ENCODE peak calls at places on chromosome 1, in eight cellular contexts. R, W, P, T, U, N, H and K are unnamed samples.
A peak's percentile ranks its signal among the peaks of the same experiment; 100 is the strongest.

GRCh38 chr1:63643926-63644325 is 50.7 kb downstream of the PGM1 start:
- DNase-seq in P (peak; percentile 56), H (no peak), W (no peak), R (no peak), T (peak; percentile 57), U (peak; percentile 12), N (peak; percentile 63), K (peak; percentile 56)

GRCh38 chr1:233025156-233025555 is 74.7 kb downstream of the NTPCR start:
- DNase-seq in P (peak; percentile 61), W (no peak), N (peak; percentile 66), U (no peak), R (no peak), H (peak; percentile 30), T (peak; percentile 48), K (peak; percentile 25)

GRCh38 chr1:246306415-246307037 is 200.6 kb downstream of the SMYD3 start:
- DNase-seq in T (no peak), N (peak; percentile 54), R (no peak), H (no peak), W (no peak), P (no peak), U (no peak), K (peak; percentile 32)

GRCh38 chr1:58841455-58841854 is 57.6 kb upstream of the JUN start:
- DNase-seq in U (no peak), T (no peak), P (no peak), N (peak; percentile 73), W (no peak), H (no peak), R (no peak), K (no peak)

GRCh38 chr1:22210636-22211035 is 67.7 kb upstream of the WNT4 start:
- DNase-seq in W (no peak), N (no peak), P (no peak), T (no peak), R (no peak), U (no peak), H (no peak), K (no peak)

GRCh38 chr1:157773723-157774350 is 3.1 kb downstream of the FCRL2 start:
- DNase-seq in P (no peak), W (no peak), R (no peak), H (peak; percentile 59), U (no peak), T (no peak), N (peak; percentile 73), K (peak; percentile 5)

GRCh38 chr1:87902830-87903614 is 574.3 kb downstream of the LMO4 start:
- DNase-seq in U (no peak), N (peak; percentile 92), H (no peak), T (peak; percentile 15), R (no peak), W (no peak), P (no peak), K (no peak)

GRCh38 chr1:202144510-202145324 is at the start of gene ARL8A:
- DNase-seq in H (peak; percentile 87), R (peak; percentile 70), T (peak; percentile 34), W (no peak), U (no peak), P (peak; percentile 85), N (peak; percentile 85), K (peak; percentile 51)

GRCh38 chr1:156705321-156705917 is at the start of gene CRABP2:
- DNase-seq in R (no peak), P (peak; percentile 39), T (no peak), U (no peak), N (peak; percentile 74), W (no peak), H (no peak), K (peak; percentile 79)

GRCh38 chr1:36305915-36306209 is 306 bp upstream of the SH3D21 start:
- DNase-seq in H (no peak), R (no peak), P (no peak), T (no peak), N (no peak), U (no peak), W (no peak), K (no peak)

GRCh38 chr1:244665771-244666217 is 12.9 kb downstream of the DESI2 start:
- DNase-seq in P (no peak), N (no peak), U (peak; percentile 43), T (no peak), R (no peak), H (no peak), W (no peak), K (no peak)

GRCh38 chr1:98940069-98940468 is 64.6 kb downstream of the PLPPR5 start:
- DNase-seq in N (no peak), W (no peak), P (no peak), H (no peak), T (no peak), R (no peak), U (no peak), K (no peak)

GRCh38 chr1:243495442-243496172 is 239.8 kb downstream of the SDCCAG8 start:
- DNase-seq in R (no peak), T (no peak), N (no peak), W (no peak), H (no peak), U (no peak), P (peak; percentile 51), K (peak; percentile 46)

GRCh38 chr1:160954158-160955104 is at the start of gene ITLN2:
- DNase-seq in N (peak; percentile 83), T (peak; percentile 73), H (peak; percentile 75), P (no peak), R (no peak), W (no peak), U (no peak), K (peak; percentile 38)

GRCh38 chr1:154776339-154776605 is 93.8 kb downstream of the KCNN3 start:
- DNase-seq in P (no peak), T (no peak), U (no peak), W (no peak), H (no peak), R (no peak), N (no peak), K (no peak)

GRCh38 chr1:232643227-232643626 is 13.3 kb upstream of the SIPA1L2 start:
- DNase-seq in H (no peak), U (no peak), P (no peak), T (no peak), R (no peak), W (no peak), N (no peak), K (no peak)

GRCh38 chr1:8113257-8114220 is 87.4 kb upstream of the ERRFI1 start:
- DNase-seq in N (no peak), H (no peak), T (no peak), W (no peak), R (no peak), P (peak; percentile 28), U (no peak), K (no peak)

GRCh38 chr1:1778827-1779675 is 781 bp upstream of the NADK start:
- DNase-seq in T (no peak), U (peak; percentile 10), P (peak; percentile 79), H (peak; percentile 93), W (no peak), N (peak; percentile 93), R (peak; percentile 81), K (peak; percentile 54)

GRCh38 chr1:206717237-206717989 is 32.7 kb downstream of the MAPKAPK2 start:
- DNase-seq in H (peak; percentile 51), P (no peak), N (no peak), R (no peak), U (no peak), T (no peak), W (no peak), K (no peak)

GRCh38 chr1:31583995-31584868 is 7.9 kb downstream of the TINAGL1 start:
- DNase-seq in T (peak; percentile 64), U (no peak), H (no peak), R (no peak), P (peak; percentile 95), N (peak; percentile 55), W (no peak), K (no peak)

GRCh38 chr1:234114648-234115307 is 210.3 kb downstream of the SLC35F3 start:
- DNase-seq in N (peak; percentile 71), U (no peak), H (peak; percentile 52), W (no peak), P (no peak), T (peak; percentile 60), R (no peak), K (peak; percentile 84)

GRCh38 chr1:174726167-174726879 is 273.4 kb upstream of the CACYBP start:
- DNase-seq in N (peak; percentile 65), H (no peak), R (no peak), T (no peak), W (no peak), U (no peak), P (no peak), K (peak; percentile 54)

GRCh38 chr1:63621698-63622097 is 28.5 kb downstream of the PGM1 start:
- DNase-seq in N (no peak), T (no peak), U (no peak), W (no peak), R (no peak), P (peak; percentile 53), H (no peak), K (peak; percentile 86)

GRCh38 chr1:67342002-67342890 is 34.6 kb downstream of the IL12RB2 start:
- DNase-seq in P (no peak), R (no peak), W (no peak), H (peak; percentile 43), U (no peak), T (no peak), N (no peak), K (no peak)

GRCh38 chr1:43573066-43573799 is 42.5 kb downstream of the PTPRF start:
- DNase-seq in P (peak; percentile 68), W (peak; percentile 65), T (no peak), U (no peak), N (no peak), R (no peak), H (no peak), K (peak; percentile 81)

GRCh38 chr1:95197616-95198252 is 36.3 kb upstream of the RWDD3 start:
- DNase-seq in W (no peak), P (no peak), N (peak; percentile 51), R (no peak), H (no peak), T (no peak), U (peak; percentile 9), K (peak; percentile 51)

GRCh38 chr1:1212780-1213152 is 1.2 kb downstream of the TNFRSF4 start:
- DNase-seq in T (no peak), U (no peak), R (no peak), H (peak; percentile 70), N (peak; percentile 66), W (no peak), P (peak; percentile 64), K (no peak)

GRCh38 chr1:234603221-234604204 is 6.5 kb downstream of the IRF2BP2 start:
- DNase-seq in W (no peak), H (no peak), N (peak; percentile 83), T (no peak), R (no peak), P (no peak), U (no peak), K (peak; percentile 58)